ENCODE peak calls at places on chromosomes 7 and 10, in nine cellular contexts. O is adrenal gland; L is HuH-7.5; K is CD4-positive, CD25-positive, alpha-beta regulatory T cell; M is iPS-NIHi11; B is aorta; C is NCI-H510A treated with DMSO at 0.1 percent for 48 hours; A is AG08395; Q is ELR. Z is an unnamed sample.

GRCh38 chr7:42091461-42092229 is 145.4 kb downstream of the GLI3 start:
- DNase-seq in O (no peak), L (peak), K (no peak), M (peak), B (no peak), C (no peak), A (no peak), Q (no peak), Z (peak)

GRCh38 chr10:102152545-102152890 is 329 bp downstream of the NOLC1 start:
- DNase-seq in O (no peak), L (no peak), K (no peak), M (no peak), B (no peak), C (no peak), A (peak), Q (peak), Z (no peak)

GRCh38 chr7:134752006-134752760 is 27.3 kb upstream of the CALD1 start:
- DNase-seq in O (no peak), L (no peak), K (no peak), M (no peak), B (no peak), C (no peak), A (peak), Q (peak), Z (peak)

GRCh38 chr7:35869810-35870209 is 69.0 kb downstream of the SEPTIN7 start:
- DNase-seq in O (no peak), L (no peak), K (no peak), M (no peak), B (no peak), C (no peak), A (no peak), Q (peak), Z (no peak)

GRCh38 chr7:124188576-124188975 is 155.7 kb upstream of the TMEM229A start:
- DNase-seq in O (no peak), L (no peak), K (no peak), M (peak), B (no peak), C (no peak), A (no peak), Q (no peak), Z (no peak)

GRCh38 chr7:74482629-74483401 is 29.1 kb downstream of the GTF2IRD1 start:
- DNase-seq in O (peak), L (peak), K (no peak), M (no peak), B (no peak), C (no peak), A (peak), Q (peak), Z (peak)

GRCh38 chr10:127537924-127538323 is 11.2 kb upstream of the NPS start:
- DNase-seq in O (no peak), L (no peak), K (no peak), M (no peak), B (no peak), C (no peak), A (no peak), Q (no peak), Z (no peak)

GRCh38 chr7:5217851-5218331 is 27.9 kb downstream of the WIPI2 start:
- DNase-seq in O (no peak), L (no peak), K (no peak), M (no peak), B (no peak), C (no peak), A (no peak), Q (no peak), Z (no peak)

GRCh38 chr10:114401195-114401741 is 3.0 kb downstream of the AFAP1L2 start:
- DNase-seq in O (peak), L (no peak), K (no peak), M (no peak), B (peak), C (no peak), A (peak), Q (peak), Z (no peak)

GRCh38 chr7:141920281-141920680 is 4.1 kb downstream of the OR9A4 start:
- DNase-seq in O (no peak), L (no peak), K (no peak), M (no peak), B (no peak), C (no peak), A (no peak), Q (peak), Z (no peak)

GRCh38 chr7:3430588-3430987 is 129.5 kb downstream of the SDK1 start:
- DNase-seq in O (no peak), L (no peak), K (no peak), M (peak), B (no peak), C (no peak), A (no peak), Q (peak), Z (no peak)

GRCh38 chr10:69416695-69417094 is at the start of gene TACR2:
- DNase-seq in O (no peak), L (no peak), K (no peak), M (no peak), B (peak), C (no peak), A (no peak), Q (no peak), Z (no peak)

GRCh38 chr10:132506711-132507466 is 30.7 kb upstream of the INPP5A start:
- DNase-seq in O (no peak), L (no peak), K (no peak), M (no peak), B (no peak), C (no peak), A (peak), Q (no peak), Z (peak)

GRCh38 chr7:154985230-154985629 is 17.7 kb downstream of the PAXIP1 start:
- DNase-seq in O (no peak), L (no peak), K (no peak), M (no peak), B (no peak), C (no peak), A (no peak), Q (no peak), Z (no peak)

GRCh38 chr10:132550366-132551092 is 12.9 kb downstream of the INPP5A start:
- DNase-seq in O (peak), L (no peak), K (no peak), M (no peak), B (peak), C (no peak), A (no peak), Q (no peak), Z (peak)

GRCh38 chr7:142459557-142459963 is 201.7 kb upstream of the PRSS58 start:
- DNase-seq in O (no peak), L (peak), K (peak), M (peak), B (no peak), C (peak), A (peak), Q (peak), Z (no peak)

GRCh38 chr10:4984223-4984622 is 19.4 kb downstream of the AKR1C2 start:
- DNase-seq in O (no peak), L (no peak), K (no peak), M (no peak), B (no peak), C (no peak), A (no peak), Q (no peak), Z (no peak)

GRCh38 chr10:44832595-44833390 is 78.3 kb upstream of the TMEM72 start:
- DNase-seq in O (no peak), L (no peak), K (no peak), M (no peak), B (no peak), C (no peak), A (no peak), Q (no peak), Z (no peak)

Z was measured in osteoblast.